ENCODE peak calls at places on chromosome 4, in seven cellular contexts. E is heart right ventricle, T is cardiac fibroblast, K is H1, I is heart left ventricle, F is lower lobe of right lung, H is HFF-Myc. B is an unnamed sample.

GRCh38 chr4:20773144-20773997 is 73.1 kb downstream of the PACRGL start:
- DNase-seq in T (peak; percentile 80), K (peak; percentile 72), H (peak; percentile 58), E (peak; percentile 34), I (peak; percentile 7), F (peak; percentile 47), B (peak; percentile 75)

GRCh38 chr4:1638873-1639272 is 45.2 kb downstream of the FAM53A start:
- DNase-seq in K (no peak), T (no peak), I (no peak), E (no peak), F (no peak), H (no peak), B (no peak)

GRCh38 chr4:45668086-45668485 is 455.8 kb downstream of the GABRG1 start:
- DNase-seq in K (no peak), I (no peak), H (no peak), T (no peak), E (no peak), F (no peak), B (no peak)

GRCh38 chr4:61254406-61254805 is 54.3 kb downstream of the ADGRL3 start:
- DNase-seq in K (no peak), H (no peak), T (no peak), I (no peak), F (no peak), E (no peak), B (no peak)

GRCh38 chr4:182556576-182556975 is 313.4 kb downstream of the TENM3 start:
- DNase-seq in K (no peak), I (no peak), E (no peak), T (no peak), F (no peak), H (no peak), B (no peak)

GRCh38 chr4:153296424-153296823 is 48.1 kb upstream of the MND1 start:
- DNase-seq in H (no peak), K (no peak), T (no peak), F (no peak), I (no peak), E (no peak), B (peak; percentile 78)

GRCh38 chr4:33725861-33726260 is 2518.5 kb downstream of the ARAP2 start:
- DNase-seq in I (no peak), H (no peak), F (no peak), K (no peak), E (no peak), T (no peak), B (no peak)

GRCh38 chr4:53994382-53994781 is 70.0 kb downstream of the CHIC2 start:
- DNase-seq in H (no peak), I (no peak), K (no peak), F (no peak), T (no peak), E (no peak), B (no peak)

GRCh38 chr4:84856468-84856867 is 110.0 kb downstream of the WDFY3 start:
- DNase-seq in I (no peak), H (no peak), T (no peak), E (no peak), F (no peak), K (no peak), B (no peak)

GRCh38 chr4:140622333-140622958 is 53.7 kb upstream of the UCP1 start:
- DNase-seq in K (no peak), F (no peak), I (no peak), E (no peak), H (no peak), T (no peak), B (no peak)

GRCh38 chr4:122503214-122503613 is 46.7 kb upstream of the IL2 start:
- DNase-seq in F (no peak), H (no peak), E (no peak), I (no peak), T (peak; percentile 3), K (no peak), B (peak; percentile 8)

GRCh38 chr4:53601251-53601764 is 10.0 kb upstream of the LNX1 start:
- DNase-seq in T (peak; percentile 33), I (peak; percentile 11), K (peak; percentile 75), E (no peak), H (no peak), F (no peak), B (no peak)

GRCh38 chr4:155972098-155972497 is 18.4 kb upstream of the CTSO start:
- DNase-seq in H (no peak), F (no peak), T (peak; percentile 58), K (no peak), I (no peak), E (no peak), B (peak; percentile 62)

GRCh38 chr4:26183017-26183416 is 137.8 kb upstream of the RBPJ start:
- DNase-seq in F (no peak), H (no peak), T (peak; percentile 60), I (no peak), K (no peak), E (no peak), B (peak; percentile 57)

GRCh38 chr4:159071178-159071968 is 31.5 kb upstream of the RAPGEF2 start:
- DNase-seq in K (no peak), I (no peak), F (no peak), T (peak; percentile 77), E (no peak), H (no peak), B (peak; percentile 65)

GRCh38 chr4:71460368-71460767 is 121.5 kb downstream of the SLC4A4 start:
- DNase-seq in H (no peak), K (no peak), E (no peak), I (no peak), F (no peak), T (no peak), B (no peak)

GRCh38 chr4:168109527-168109926 is 17.2 kb downstream of the ANXA10 start:
- DNase-seq in H (no peak), I (no peak), T (no peak), F (no peak), K (no peak), E (no peak), B (no peak)

GRCh38 chr4:186217733-186218293 is 9.5 kb upstream of the KLKB1 start:
- DNase-seq in T (no peak), I (no peak), K (no peak), F (no peak), H (no peak), E (no peak), B (no peak)

GRCh38 chr4:80189956-80190671 is 7.2 kb upstream of the PRDM8 start:
- DNase-seq in H (no peak), K (peak; percentile 82), F (no peak), E (no peak), I (no peak), T (no peak), B (peak; percentile 45)

GRCh38 chr4:56799291-56799823 is 22.1 kb downstream of the SPINK2 start:
- DNase-seq in F (no peak), K (no peak), E (no peak), T (peak; percentile 6), I (no peak), H (no peak), B (peak; percentile 4)

GRCh38 chr4:101669138-101669831 is 121.2 kb upstream of the BANK1 start:
- DNase-seq in E (no peak), K (no peak), T (no peak), I (no peak), H (no peak), F (no peak), B (peak; percentile 32)

GRCh38 chr4:138869631-138870030 is 145.9 kb upstream of the NOCT start:
- DNase-seq in F (no peak), I (no peak), K (no peak), T (no peak), E (peak; percentile 10), H (no peak), B (no peak)

DNA sequence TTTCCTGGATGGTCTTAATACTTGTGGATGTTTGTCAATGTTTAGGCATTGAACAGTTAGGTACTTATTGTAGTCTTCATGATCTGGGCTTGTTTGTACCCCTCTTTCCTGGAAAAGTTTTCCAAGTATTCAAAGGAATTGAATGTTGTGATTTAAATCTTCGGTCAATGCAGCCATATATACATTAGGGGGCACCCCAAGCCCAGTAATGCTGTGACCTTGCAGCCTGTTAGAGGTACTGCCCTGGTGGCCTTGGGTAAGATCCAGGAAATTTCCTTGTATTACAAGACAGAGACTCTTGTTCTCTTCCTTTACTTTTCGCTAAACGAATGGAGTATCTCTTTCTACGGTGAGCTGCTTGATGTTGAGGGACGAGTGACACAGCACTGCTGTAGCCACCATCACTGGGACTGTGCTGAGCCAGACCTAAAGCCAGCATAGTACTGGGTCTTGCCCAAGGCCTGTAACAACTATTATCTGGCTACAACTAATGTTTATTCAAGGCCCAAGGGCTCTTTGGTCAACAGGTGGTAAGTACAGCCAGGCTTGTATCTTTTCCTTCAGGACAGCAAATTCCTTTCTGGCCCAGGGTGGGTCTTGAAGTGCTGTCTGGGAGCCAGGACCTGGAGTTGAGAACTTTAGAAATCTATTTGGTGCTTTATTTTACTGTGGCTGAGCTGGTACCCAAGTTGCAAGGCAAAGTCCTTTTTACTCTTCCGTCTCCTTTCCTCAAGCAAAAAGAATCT is 118.3 kb upstream of the ATOH1 start:
- DNase-seq in F (no peak), H (no peak), K (no peak), T (no peak), I (no peak), E (no peak), B (no peak)
- TF ChIP-seq CTCF in F (peak; percentile 36), H (no peak), K (peak; percentile 68), T (no peak), I (no peak), E (no peak), B (no peak)

GRCh38 chr4:15470149-15470520 is 453 bp downstream of the CC2D2A start:
- DNase-seq in T (no peak), I (no peak), E (no peak), F (no peak), H (no peak), K (no peak), B (no peak)
- H3K4me3 ChIP-seq in T (peak overlapping the region; percentile 51), I (peak overlapping the region; percentile 62), E (peak overlapping the region; percentile 70), F (peak overlapping the region; percentile 60), H (peak overlapping the region; percentile 47), K (peak overlapping the region; percentile 12), B (peak overlapping the region; percentile 72)

DNA sequence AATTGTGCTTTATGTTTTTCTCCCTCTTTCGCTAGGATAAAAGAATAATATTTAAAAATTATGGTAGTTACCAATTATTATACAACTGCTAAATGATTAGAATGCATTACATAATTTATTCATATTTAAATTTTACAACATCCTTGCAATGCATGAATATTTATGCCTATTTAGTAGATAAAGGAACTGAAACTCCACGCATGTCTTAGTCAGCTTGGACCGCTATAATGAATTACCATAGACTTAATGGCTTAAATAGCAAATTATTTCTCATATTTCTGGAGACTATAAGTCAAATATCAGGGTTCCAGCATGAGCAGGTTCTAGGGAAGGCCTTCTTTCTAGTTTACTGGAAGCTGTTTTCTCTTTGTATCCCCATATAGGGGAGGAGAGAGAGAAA is 1555.4 kb upstream of the ADGRL3 start:
- DNase-seq in T (no peak), I (no peak), F (no peak), K (no peak), E (no peak), H (no peak), B (no peak)
- TF ChIP-seq CTCF in T (no peak), I (no peak), F (no peak), K (no peak), E (no peak), H (no peak), B (no peak)

DNA sequence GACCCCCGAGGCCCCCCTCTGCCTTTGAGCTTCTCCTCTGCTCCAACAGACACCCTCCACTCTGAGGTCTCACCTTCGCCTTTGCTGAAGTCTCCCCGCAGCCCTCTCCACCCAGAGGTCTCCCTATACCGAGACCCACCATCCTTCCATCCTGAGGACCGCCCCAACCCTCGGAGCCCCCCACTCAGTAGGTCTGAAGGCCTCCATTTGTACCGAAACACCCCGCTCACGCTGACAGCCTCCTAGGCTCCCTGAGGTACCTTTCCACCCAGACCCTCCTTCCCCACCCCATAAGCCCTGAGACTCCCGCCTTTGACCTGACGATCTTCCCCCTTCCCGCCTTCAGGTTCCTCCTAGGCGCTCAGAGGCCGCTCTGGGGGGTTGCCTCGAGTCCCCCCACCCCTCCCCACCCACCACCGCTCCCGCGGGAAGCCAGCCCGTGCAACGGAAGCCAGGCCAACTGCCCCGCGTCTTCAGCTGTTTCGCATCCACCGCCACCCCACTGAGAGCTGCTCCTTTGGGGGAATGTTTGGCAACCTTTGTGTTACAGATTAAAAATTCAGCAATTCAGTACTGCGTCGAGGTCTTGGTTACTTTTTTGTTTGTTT is 5.0 kb downstream of the SOD3 start:
- DNase-seq in F (peak; percentile 48), E (peak; percentile 20), K (peak; percentile 59), I (no peak), T (no peak), H (no peak), B (no peak)
- H3K4me3 ChIP-seq in F (peak overlapping the region; percentile 9), E (peak overlapping the region; percentile 40), K (peak overlapping the region; percentile 52), I (peak overlapping the region; percentile 33), T (peak overlapping the region; percentile 6), H (no peak overlapping the region), B (no peak overlapping the region)